ENCODE peak calls at places on chromosome 18, in nine cellular contexts. One of them, this sample, is unnamed.

GRCh38 chr18:6589979-6590725 is 139.4 kb upstream of the ARHGAP28 start:
- DNase-seq in Panc1: no peak
- DNase-seq in NCI-H524: no peak
- DNase-seq in activated CD4-positive, alpha-beta T cell treated with anti-CD3 and anti-CD28 coated beads, Interleukin-2, amount 50 U/mL, for 48 hours: no peak
- DNase-seq in effector memory CD4-positive, alpha-beta T cell: no peak
- DNase-seq in effector CD4-positive, alpha-beta T cell: no peak
- DNase-seq in heart right ventricle: no peak
- DNase-seq in H7: no peak
- DNase-seq in mesendoderm: no peak
- DNase-seq in this sample: no peak

GRCh38 chr18:9454061-9454703 is 21.1 kb upstream of the RALBP1 start:
- DNase-seq in Panc1: no peak
- DNase-seq in NCI-H524: no peak
- DNase-seq in activated CD4-positive, alpha-beta T cell treated with anti-CD3 and anti-CD28 coated beads, Interleukin-2, amount 50 U/mL, for 48 hours: no peak
- DNase-seq in effector memory CD4-positive, alpha-beta T cell: no peak
- DNase-seq in effector CD4-positive, alpha-beta T cell: no peak
- DNase-seq in heart right ventricle: no peak
- DNase-seq in H7: no peak
- DNase-seq in mesendoderm: no peak
- DNase-seq in this sample: no peak

GRCh38 chr18:48934708-48935432 is 15.9 kb downstream of the SMAD7 start:
- DNase-seq in Panc1: no peak
- DNase-seq in NCI-H524: no peak
- DNase-seq in activated CD4-positive, alpha-beta T cell treated with anti-CD3 and anti-CD28 coated beads, Interleukin-2, amount 50 U/mL, for 48 hours: no peak
- DNase-seq in effector memory CD4-positive, alpha-beta T cell: no peak
- DNase-seq in effector CD4-positive, alpha-beta T cell: no peak
- DNase-seq in heart right ventricle: peak; percentile 86
- DNase-seq in H7: no peak
- DNase-seq in mesendoderm: no peak
- DNase-seq in this sample: no peak

GRCh38 chr18:75923169-75923568 is 495.7 kb upstream of the SMIM21 start:
- DNase-seq in Panc1: no peak
- DNase-seq in NCI-H524: no peak
- DNase-seq in activated CD4-positive, alpha-beta T cell treated with anti-CD3 and anti-CD28 coated beads, Interleukin-2, amount 50 U/mL, for 48 hours: no peak
- DNase-seq in effector memory CD4-positive, alpha-beta T cell: no peak
- DNase-seq in effector CD4-positive, alpha-beta T cell: no peak
- DNase-seq in heart right ventricle: peak; percentile 83
- DNase-seq in H7: no peak
- DNase-seq in mesendoderm: peak; percentile 90
- DNase-seq in this sample: no peak

GRCh38 chr18:59448546-59448945 is 89.5 kb upstream of the LMAN1 start:
- DNase-seq in Panc1: no peak
- DNase-seq in NCI-H524: no peak
- DNase-seq in activated CD4-positive, alpha-beta T cell treated with anti-CD3 and anti-CD28 coated beads, Interleukin-2, amount 50 U/mL, for 48 hours: no peak
- DNase-seq in effector memory CD4-positive, alpha-beta T cell: no peak
- DNase-seq in effector CD4-positive, alpha-beta T cell: no peak
- DNase-seq in heart right ventricle: no peak
- DNase-seq in H7: no peak
- DNase-seq in mesendoderm: no peak
- DNase-seq in this sample: no peak

GRCh38 chr18:22485808-22486244 is 68.1 kb upstream of the CTAGE1 start:
- DNase-seq in Panc1: no peak
- DNase-seq in NCI-H524: no peak
- DNase-seq in activated CD4-positive, alpha-beta T cell treated with anti-CD3 and anti-CD28 coated beads, Interleukin-2, amount 50 U/mL, for 48 hours: no peak
- DNase-seq in effector memory CD4-positive, alpha-beta T cell: no peak
- DNase-seq in effector CD4-positive, alpha-beta T cell: no peak
- DNase-seq in heart right ventricle: no peak
- DNase-seq in H7: no peak
- DNase-seq in mesendoderm: no peak
- DNase-seq in this sample: no peak

GRCh38 chr18:53745228-53745967 is 479.1 kb downstream of the MBD2 start:
- DNase-seq in Panc1: no peak
- DNase-seq in NCI-H524: no peak
- DNase-seq in activated CD4-positive, alpha-beta T cell treated with anti-CD3 and anti-CD28 coated beads, Interleukin-2, amount 50 U/mL, for 48 hours: no peak
- DNase-seq in effector memory CD4-positive, alpha-beta T cell: no peak
- DNase-seq in effector CD4-positive, alpha-beta T cell: no peak
- DNase-seq in heart right ventricle: no peak
- DNase-seq in H7: no peak
- DNase-seq in mesendoderm: no peak
- DNase-seq in this sample: no peak

GRCh38 chr18:80227472-80227871 is 19.8 kb downstream of the PARD6G start:
- DNase-seq in Panc1: no peak
- DNase-seq in NCI-H524: no peak
- DNase-seq in activated CD4-positive, alpha-beta T cell treated with anti-CD3 and anti-CD28 coated beads, Interleukin-2, amount 50 U/mL, for 48 hours: no peak
- DNase-seq in effector memory CD4-positive, alpha-beta T cell: no peak
- DNase-seq in effector CD4-positive, alpha-beta T cell: no peak
- DNase-seq in heart right ventricle: no peak
- DNase-seq in H7: no peak
- DNase-seq in mesendoderm: no peak
- DNase-seq in this sample: no peak

GRCh38 chr18:53909668-53910067 is 314.8 kb downstream of the MBD2 start:
- DNase-seq in Panc1: no peak
- DNase-seq in NCI-H524: peak; percentile 3
- DNase-seq in activated CD4-positive, alpha-beta T cell treated with anti-CD3 and anti-CD28 coated beads, Interleukin-2, amount 50 U/mL, for 48 hours: peak; percentile 26
- DNase-seq in effector memory CD4-positive, alpha-beta T cell: no peak
- DNase-seq in effector CD4-positive, alpha-beta T cell: no peak
- DNase-seq in heart right ventricle: no peak
- DNase-seq in H7: peak; percentile 56
- DNase-seq in mesendoderm: peak; percentile 92
- DNase-seq in this sample: peak; percentile 44

GRCh38 chr18:25345432-25345831 is 6.5 kb downstream of the ZNF521 start:
- DNase-seq in Panc1: no peak
- DNase-seq in NCI-H524: no peak
- DNase-seq in activated CD4-positive, alpha-beta T cell treated with anti-CD3 and anti-CD28 coated beads, Interleukin-2, amount 50 U/mL, for 48 hours: no peak
- DNase-seq in effector memory CD4-positive, alpha-beta T cell: no peak
- DNase-seq in effector CD4-positive, alpha-beta T cell: no peak
- DNase-seq in heart right ventricle: no peak
- DNase-seq in H7: no peak
- DNase-seq in mesendoderm: no peak
- DNase-seq in this sample: no peak

GRCh38 chr18:30679285-30679930 is 363.1 kb downstream of the DSC3 start:
- DNase-seq in Panc1: no peak
- DNase-seq in NCI-H524: no peak
- DNase-seq in activated CD4-positive, alpha-beta T cell treated with anti-CD3 and anti-CD28 coated beads, Interleukin-2, amount 50 U/mL, for 48 hours: no peak
- DNase-seq in effector memory CD4-positive, alpha-beta T cell: no peak
- DNase-seq in effector CD4-positive, alpha-beta T cell: no peak
- DNase-seq in heart right ventricle: no peak
- DNase-seq in H7: no peak
- DNase-seq in mesendoderm: no peak
- DNase-seq in this sample: no peak

GRCh38 chr18:35110037-35110436 is 68.8 kb downstream of the MAPRE2 start:
- DNase-seq in Panc1: no peak
- DNase-seq in NCI-H524: no peak
- DNase-seq in activated CD4-positive, alpha-beta T cell treated with anti-CD3 and anti-CD28 coated beads, Interleukin-2, amount 50 U/mL, for 48 hours: no peak
- DNase-seq in effector memory CD4-positive, alpha-beta T cell: no peak
- DNase-seq in effector CD4-positive, alpha-beta T cell: no peak
- DNase-seq in heart right ventricle: no peak
- DNase-seq in H7: no peak
- DNase-seq in mesendoderm: no peak
- DNase-seq in this sample: no peak

GRCh38 chr18:621181-621580 is 24.4 kb downstream of the CLUL1 start:
- DNase-seq in Panc1: no peak
- DNase-seq in NCI-H524: peak; percentile 56
- DNase-seq in activated CD4-positive, alpha-beta T cell treated with anti-CD3 and anti-CD28 coated beads, Interleukin-2, amount 50 U/mL, for 48 hours: no peak
- DNase-seq in effector memory CD4-positive, alpha-beta T cell: no peak
- DNase-seq in effector CD4-positive, alpha-beta T cell: no peak
- DNase-seq in heart right ventricle: no peak
- DNase-seq in H7: no peak
- DNase-seq in mesendoderm: no peak
- DNase-seq in this sample: no peak

GRCh38 chr18:36693931-36694661 is 134.7 kb downstream of the TPGS2 start:
- DNase-seq in Panc1: no peak
- DNase-seq in NCI-H524: peak; percentile 66
- DNase-seq in activated CD4-positive, alpha-beta T cell treated with anti-CD3 and anti-CD28 coated beads, Interleukin-2, amount 50 U/mL, for 48 hours: no peak
- DNase-seq in effector memory CD4-positive, alpha-beta T cell: no peak
- DNase-seq in effector CD4-positive, alpha-beta T cell: no peak
- DNase-seq in heart right ventricle: no peak
- DNase-seq in H7: no peak
- DNase-seq in mesendoderm: no peak
- DNase-seq in this sample: peak; percentile 55

GRCh38 chr18:74928194-74928968 is 280.6 kb downstream of the PTGR3 start:
- DNase-seq in Panc1: no peak
- DNase-seq in NCI-H524: no peak
- DNase-seq in activated CD4-positive, alpha-beta T cell treated with anti-CD3 and anti-CD28 coated beads, Interleukin-2, amount 50 U/mL, for 48 hours: no peak
- DNase-seq in effector memory CD4-positive, alpha-beta T cell: no peak
- DNase-seq in effector CD4-positive, alpha-beta T cell: no peak
- DNase-seq in heart right ventricle: no peak
- DNase-seq in H7: no peak
- DNase-seq in mesendoderm: peak; percentile 22
- DNase-seq in this sample: no peak

GRCh38 chr18:47944972-47945843 is 14.7 kb upstream of the SMAD2 start:
- DNase-seq in Panc1: peak; percentile 12
- DNase-seq in NCI-H524: no peak
- DNase-seq in activated CD4-positive, alpha-beta T cell treated with anti-CD3 and anti-CD28 coated beads, Interleukin-2, amount 50 U/mL, for 48 hours: no peak
- DNase-seq in effector memory CD4-positive, alpha-beta T cell: no peak
- DNase-seq in effector CD4-positive, alpha-beta T cell: no peak
- DNase-seq in heart right ventricle: no peak
- DNase-seq in H7: no peak
- DNase-seq in mesendoderm: peak; percentile 87
- DNase-seq in this sample: no peak

GRCh38 chr18:25827961-25828561 is 262.4 kb downstream of the SS18 start:
- DNase-seq in Panc1: no peak
- DNase-seq in NCI-H524: no peak
- DNase-seq in activated CD4-positive, alpha-beta T cell treated with anti-CD3 and anti-CD28 coated beads, Interleukin-2, amount 50 U/mL, for 48 hours: no peak
- DNase-seq in effector memory CD4-positive, alpha-beta T cell: no peak
- DNase-seq in effector CD4-positive, alpha-beta T cell: no peak
- DNase-seq in heart right ventricle: no peak
- DNase-seq in H7: no peak
- DNase-seq in mesendoderm: peak; percentile 37
- DNase-seq in this sample: no peak

GRCh38 chr18:53798516-53798915 is 426.0 kb downstream of the MBD2 start:
- DNase-seq in Panc1: no peak
- DNase-seq in NCI-H524: no peak
- DNase-seq in activated CD4-positive, alpha-beta T cell treated with anti-CD3 and anti-CD28 coated beads, Interleukin-2, amount 50 U/mL, for 48 hours: no peak
- DNase-seq in effector memory CD4-positive, alpha-beta T cell: no peak
- DNase-seq in effector CD4-positive, alpha-beta T cell: no peak
- DNase-seq in heart right ventricle: no peak
- DNase-seq in H7: no peak
- DNase-seq in mesendoderm: no peak
- DNase-seq in this sample: no peak

GRCh38 chr18:69757733-69758132 is 189.9 kb downstream of the CD226 start:
- DNase-seq in Panc1: no peak
- DNase-seq in NCI-H524: no peak
- DNase-seq in activated CD4-positive, alpha-beta T cell treated with anti-CD3 and anti-CD28 coated beads, Interleukin-2, amount 50 U/mL, for 48 hours: no peak
- DNase-seq in effector memory CD4-positive, alpha-beta T cell: no peak
- DNase-seq in effector CD4-positive, alpha-beta T cell: no peak
- DNase-seq in heart right ventricle: no peak
- DNase-seq in H7: peak; percentile 7
- DNase-seq in mesendoderm: peak; percentile 67
- DNase-seq in this sample: no peak

GRCh38 chr18:73924316-73924715 is 223.3 kb downstream of the FBXO15 start:
- DNase-seq in Panc1: no peak
- DNase-seq in NCI-H524: no peak
- DNase-seq in activated CD4-positive, alpha-beta T cell treated with anti-CD3 and anti-CD28 coated beads, Interleukin-2, amount 50 U/mL, for 48 hours: no peak
- DNase-seq in effector memory CD4-positive, alpha-beta T cell: no peak
- DNase-seq in effector CD4-positive, alpha-beta T cell: no peak
- DNase-seq in heart right ventricle: no peak
- DNase-seq in H7: no peak
- DNase-seq in mesendoderm: no peak
- DNase-seq in this sample: no peak

GRCh38 chr18:62365420-62365819 is 40.3 kb downstream of the TNFRSF11A start:
- DNase-seq in Panc1: no peak
- DNase-seq in NCI-H524: no peak
- DNase-seq in activated CD4-positive, alpha-beta T cell treated with anti-CD3 and anti-CD28 coated beads, Interleukin-2, amount 50 U/mL, for 48 hours: no peak
- DNase-seq in effector memory CD4-positive, alpha-beta T cell: no peak
- DNase-seq in effector CD4-positive, alpha-beta T cell: no peak
- DNase-seq in heart right ventricle: no peak
- DNase-seq in H7: no peak
- DNase-seq in mesendoderm: no peak
- DNase-seq in this sample: no peak

GRCh38 chr18:37470986-37471385 is 94.6 kb downstream of the CELF4 start:
- DNase-seq in Panc1: no peak
- DNase-seq in NCI-H524: no peak
- DNase-seq in activated CD4-positive, alpha-beta T cell treated with anti-CD3 and anti-CD28 coated beads, Interleukin-2, amount 50 U/mL, for 48 hours: no peak
- DNase-seq in effector memory CD4-positive, alpha-beta T cell: no peak
- DNase-seq in effector CD4-positive, alpha-beta T cell: no peak
- DNase-seq in heart right ventricle: no peak
- DNase-seq in H7: no peak
- DNase-seq in mesendoderm: no peak
- DNase-seq in this sample: no peak

GRCh38 chr18:6959110-6959509 is 158.5 kb downstream of the LAMA1 start:
- DNase-seq in Panc1: no peak
- DNase-seq in NCI-H524: no peak
- DNase-seq in activated CD4-positive, alpha-beta T cell treated with anti-CD3 and anti-CD28 coated beads, Interleukin-2, amount 50 U/mL, for 48 hours: no peak
- DNase-seq in effector memory CD4-positive, alpha-beta T cell: no peak
- DNase-seq in effector CD4-positive, alpha-beta T cell: no peak
- DNase-seq in heart right ventricle: no peak
- DNase-seq in H7: no peak
- DNase-seq in mesendoderm: no peak
- DNase-seq in this sample: no peak

GRCh38 chr18:78784861-78785260 is 194.8 kb upstream of the SALL3 start:
- DNase-seq in Panc1: no peak
- DNase-seq in NCI-H524: no peak
- DNase-seq in activated CD4-positive, alpha-beta T cell treated with anti-CD3 and anti-CD28 coated beads, Interleukin-2, amount 50 U/mL, for 48 hours: no peak
- DNase-seq in effector memory CD4-positive, alpha-beta T cell: no peak
- DNase-seq in effector CD4-positive, alpha-beta T cell: no peak
- DNase-seq in heart right ventricle: no peak
- DNase-seq in H7: no peak
- DNase-seq in mesendoderm: no peak
- DNase-seq in this sample: no peak

GRCh38 chr18:33577688-33578370 is at the start of gene ASXL3:
- DNase-seq in Panc1: no peak
- DNase-seq in NCI-H524: peak; percentile 42
- DNase-seq in activated CD4-positive, alpha-beta T cell treated with anti-CD3 and anti-CD28 coated beads, Interleukin-2, amount 50 U/mL, for 48 hours: no peak
- DNase-seq in effector memory CD4-positive, alpha-beta T cell: no peak
- DNase-seq in effector CD4-positive, alpha-beta T cell: no peak
- DNase-seq in heart right ventricle: peak; percentile 32
- DNase-seq in H7: no peak
- DNase-seq in mesendoderm: peak; percentile 16
- DNase-seq in this sample: peak; percentile 17

GRCh38 chr18:57051586-57052044 is 95.3 kb upstream of the BOD1L2 start:
- DNase-seq in Panc1: no peak
- DNase-seq in NCI-H524: no peak
- DNase-seq in activated CD4-positive, alpha-beta T cell treated with anti-CD3 and anti-CD28 coated beads, Interleukin-2, amount 50 U/mL, for 48 hours: no peak
- DNase-seq in effector memory CD4-positive, alpha-beta T cell: no peak
- DNase-seq in effector CD4-positive, alpha-beta T cell: no peak
- DNase-seq in heart right ventricle: no peak
- DNase-seq in H7: no peak
- DNase-seq in mesendoderm: peak; percentile 42
- DNase-seq in this sample: peak; percentile 83

GRCh38 chr18:5466256-5466655 is 77.5 kb downstream of the EPB41L3 start:
- DNase-seq in Panc1: no peak
- DNase-seq in NCI-H524: no peak
- DNase-seq in activated CD4-positive, alpha-beta T cell treated with anti-CD3 and anti-CD28 coated beads, Interleukin-2, amount 50 U/mL, for 48 hours: no peak
- DNase-seq in effector memory CD4-positive, alpha-beta T cell: no peak
- DNase-seq in effector CD4-positive, alpha-beta T cell: no peak
- DNase-seq in heart right ventricle: no peak
- DNase-seq in H7: no peak
- DNase-seq in mesendoderm: no peak
- DNase-seq in this sample: no peak

GRCh38 chr18:13376298-13376840 is 157.8 kb downstream of the LDLRAD4 start:
- DNase-seq in Panc1: no peak
- DNase-seq in NCI-H524: no peak
- DNase-seq in activated CD4-positive, alpha-beta T cell treated with anti-CD3 and anti-CD28 coated beads, Interleukin-2, amount 50 U/mL, for 48 hours: peak; percentile 70
- DNase-seq in effector memory CD4-positive, alpha-beta T cell: peak; percentile 59
- DNase-seq in effector CD4-positive, alpha-beta T cell: peak; percentile 59
- DNase-seq in heart right ventricle: no peak
- DNase-seq in H7: peak; percentile 24
- DNase-seq in mesendoderm: no peak
- DNase-seq in this sample: no peak